ENCODE peak calls at places on chromosomes 1 and 21, in eight cellular contexts. D, I, N, T, Y, K, R and U are unnamed samples.

GRCh38 chr1:226438007-226438406 is 30.1 kb upstream of the PARP1 start:
- DNase-seq in D (no peak), I (no peak), N (peak; percentile 47), T (peak; percentile 18), Y (no peak), K (no peak), R (no peak), U (no peak)

GRCh38 chr1:7873801-7874795 is 21.2 kb upstream of the UTS2 start:
- DNase-seq in D (no peak), I (no peak), N (no peak), T (no peak), Y (no peak), K (no peak), R (no peak), U (no peak)

GRCh38 chr1:43524804-43525203 is 5.9 kb upstream of the PTPRF start:
- DNase-seq in D (peak; percentile 68), I (no peak), N (no peak), T (peak; percentile 99), Y (no peak), K (no peak), R (no peak), U (no peak)

GRCh38 chr1:91792393-91793032 is 93.4 kb downstream of the TGFBR3 start:
- DNase-seq in D (no peak), I (no peak), N (peak; percentile 58), T (no peak), Y (no peak), K (peak; percentile 33), R (no peak), U (peak; percentile 22)

GRCh38 chr1:172144445-172145060 is 275.9 kb upstream of the C1orf105 start:
- DNase-seq in D (peak; percentile 60), I (peak; percentile 84), N (no peak), T (peak; percentile 2), Y (no peak), K (no peak), R (peak; percentile 85), U (peak; percentile 95)

GRCh38 chr1:186374313-186375151 is 521 bp downstream of the TPR start:
- DNase-seq in D (peak; percentile 32), I (no peak), N (peak; percentile 57), T (peak; percentile 48), Y (peak; percentile 9), K (peak; percentile 41), R (peak; percentile 44), U (peak; percentile 4)

GRCh38 chr21:18460979-18461378 is 57.4 kb upstream of the TMPRSS15 start:
- DNase-seq in D (no peak), I (no peak), N (no peak), T (no peak), Y (no peak), K (no peak), R (no peak), U (no peak)

GRCh38 chr1:19203440-19203839 is 6.6 kb downstream of the UBR4 start:
- DNase-seq in D (no peak), I (no peak), N (no peak), T (peak; percentile 37), Y (no peak), K (no peak), R (peak; percentile 49), U (no peak)

GRCh38 chr1:177824508-177824982 is 145.3 kb downstream of the SEC16B start:
- DNase-seq in D (no peak), I (no peak), N (no peak), T (no peak), Y (no peak), K (no peak), R (no peak), U (no peak)

GRCh38 chr1:17520473-17521319 is 18.8 kb upstream of the ARHGEF10L start:
- DNase-seq in D (peak; percentile 51), I (no peak), N (no peak), T (no peak), Y (no peak), K (no peak), R (no peak), U (no peak)

GRCh38 chr1:182968846-182969734 is 16.1 kb upstream of the SHCBP1L start:
- DNase-seq in D (no peak), I (no peak), N (no peak), T (peak; percentile 33), Y (no peak), K (no peak), R (no peak), U (no peak)

GRCh38 chr21:37188825-37189224 is 78.3 kb downstream of the VPS26C start:
- DNase-seq in D (no peak), I (no peak), N (no peak), T (no peak), Y (no peak), K (no peak), R (no peak), U (no peak)

GRCh38 chr1:207240325-207241095 is 81.0 kb upstream of the CD55 start:
- DNase-seq in D (no peak), I (no peak), N (no peak), T (peak; percentile 52), Y (no peak), K (no peak), R (no peak), U (no peak)

GRCh38 chr1:27517907-27518718 is 28.1 kb upstream of the WASF2 start:
- DNase-seq in D (peak; percentile 93), I (no peak), N (no peak), T (peak; percentile 96), Y (no peak), K (no peak), R (no peak), U (no peak)

GRCh38 chr1:27517305-27517704 is 27.3 kb upstream of the WASF2 start:
- DNase-seq in D (peak; percentile 72), I (no peak), N (no peak), T (peak; percentile 80), Y (no peak), K (no peak), R (no peak), U (no peak)

GRCh38 chr1:27513958-27514357 is 24.0 kb upstream of the WASF2 start:
- DNase-seq in D (no peak), I (no peak), N (no peak), T (no peak), Y (no peak), K (no peak), R (no peak), U (no peak)

GRCh38 chr1:27513521-27513920 is 23.6 kb upstream of the WASF2 start:
- DNase-seq in D (no peak), I (no peak), N (no peak), T (no peak), Y (no peak), K (no peak), R (no peak), U (no peak)

DNA sequence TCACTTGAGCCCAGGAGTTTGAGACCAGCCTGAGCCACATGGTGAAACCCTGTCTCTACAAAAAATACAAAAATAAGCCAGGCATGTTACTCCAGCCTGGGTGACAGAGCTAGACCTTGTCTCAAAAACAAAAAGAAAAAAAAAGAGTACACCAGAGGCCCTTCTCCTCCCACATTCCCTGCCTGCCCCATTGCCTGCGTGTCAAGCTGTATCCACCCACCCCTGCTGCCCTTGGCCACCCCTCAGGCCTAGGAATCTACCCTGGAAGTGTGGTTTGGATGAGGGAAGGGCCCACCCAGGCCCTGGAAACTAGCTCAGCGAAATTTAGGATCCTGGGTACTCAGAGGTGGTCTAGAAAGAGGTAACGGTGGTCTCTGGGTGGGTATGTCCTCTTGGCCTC is 25.7 kb upstream of the WASF2 start:
- DNase-seq in D (no peak), I (no peak), N (no peak), T (no peak), Y (no peak), K (no peak), R (no peak), U (no peak)
- H3K4me1 ChIP-seq in D (peaks cover 6% of the 10 kb centered on the region), I (peaks cover 8% of the 10 kb centered on the region), N (peaks cover 4% of the 10 kb centered on the region), T (no peaks in the 10 kb centered on the region), Y (peaks cover 2% of the 10 kb centered on the region), K (peaks cover 32% of the 10 kb centered on the region), R (peaks cover 41% of the 10 kb centered on the region), U (peaks cover 22% of the 10 kb centered on the region)

DNA sequence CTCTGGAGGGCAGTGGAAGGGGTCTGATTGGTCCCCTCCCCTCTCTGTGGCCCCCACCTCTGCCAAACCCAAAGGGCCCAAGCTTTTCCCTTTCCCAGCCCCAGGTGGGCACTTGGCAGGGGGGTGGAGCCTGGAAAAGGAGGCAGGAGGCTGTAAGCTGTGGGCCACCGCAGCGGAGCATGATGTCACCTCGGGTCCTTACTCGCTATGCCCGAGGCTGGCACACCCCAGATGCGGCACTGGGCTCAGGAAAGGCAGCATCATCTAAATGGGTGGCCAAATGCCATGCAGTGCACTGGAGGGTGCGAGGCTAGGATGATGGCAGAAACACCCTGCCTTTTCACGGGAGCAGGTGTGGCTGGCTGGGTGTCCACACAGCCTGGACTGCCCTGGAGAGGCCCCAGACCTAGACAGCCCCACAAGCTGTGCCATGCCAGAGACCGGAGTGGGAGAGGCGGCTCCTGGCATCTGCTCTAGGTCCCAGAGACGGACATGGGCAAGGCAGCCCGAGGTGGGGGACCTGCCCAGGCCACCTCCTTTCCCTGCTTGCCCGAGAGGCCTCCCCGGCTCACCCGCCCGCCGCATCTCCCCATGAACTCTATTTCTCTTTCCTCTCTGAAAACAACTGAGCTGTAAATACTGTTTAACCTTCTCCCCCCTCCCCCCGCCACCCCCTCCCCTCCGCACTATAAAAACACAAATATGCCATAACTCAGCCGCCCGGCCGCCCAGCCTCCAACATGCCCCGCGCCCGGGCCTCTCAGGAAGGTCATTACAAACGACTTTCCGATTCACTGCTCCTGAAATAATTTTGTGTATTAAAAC is 124.7 kb downstream of the CASZ1 start:
- DNase-seq in D (no peak), I (no peak), N (no peak), T (no peak), Y (no peak), K (no peak), R (no peak), U (no peak)
- H3K4me1 ChIP-seq in D (peaks cover 21% of the 10 kb centered on the region), I (peaks cover 7% of the 10 kb centered on the region), N (no peaks in the 10 kb centered on the region), T (no peaks in the 10 kb centered on the region), Y (no peaks in the 10 kb centered on the region), K (peaks cover 47% of the 10 kb centered on the region), R (peaks cover 64% of the 10 kb centered on the region), U (peaks cover 23% of the 10 kb centered on the region)

DNA sequence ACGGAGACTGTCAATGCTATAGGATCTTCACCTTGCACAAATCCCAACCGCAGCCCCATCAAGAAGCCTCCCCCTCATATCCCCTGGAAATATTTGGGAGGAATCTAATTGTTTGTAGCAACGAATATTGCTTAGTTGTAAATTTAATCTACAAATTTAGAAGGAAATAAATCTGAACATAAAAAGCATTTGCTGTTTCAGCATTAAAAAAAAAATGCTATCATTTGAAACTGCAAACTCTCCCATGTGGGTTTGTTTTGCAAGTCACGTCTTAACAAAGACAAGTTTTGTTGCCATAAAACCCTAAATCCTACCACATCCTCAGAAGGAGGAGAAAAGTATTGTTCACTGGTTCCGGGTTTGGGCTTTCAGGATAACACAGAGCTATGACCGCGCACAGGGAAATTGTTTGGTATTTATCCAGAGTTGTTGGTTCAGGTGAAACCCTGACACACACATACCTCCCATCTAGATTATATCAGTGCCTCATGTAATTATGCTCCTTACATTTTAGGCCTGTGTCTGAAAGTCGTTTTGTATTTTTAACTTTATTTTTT is 279.6 kb downstream of the TM2D1 start:
- DNase-seq in D (peak; percentile 38), I (no peak), N (no peak), T (no peak), Y (no peak), K (no peak), R (no peak), U (no peak)
- H3K4me1 ChIP-seq in D (peaks cover 17% of the 10 kb centered on the region), I (peaks cover 6% of the 10 kb centered on the region), N (peaks cover 9% of the 10 kb centered on the region), T (peaks cover 11% of the 10 kb centered on the region), Y (no peaks in the 10 kb centered on the region), K (no peaks in the 10 kb centered on the region), R (peaks cover 80% of the 10 kb centered on the region), U (no peaks in the 10 kb centered on the region)

DNA sequence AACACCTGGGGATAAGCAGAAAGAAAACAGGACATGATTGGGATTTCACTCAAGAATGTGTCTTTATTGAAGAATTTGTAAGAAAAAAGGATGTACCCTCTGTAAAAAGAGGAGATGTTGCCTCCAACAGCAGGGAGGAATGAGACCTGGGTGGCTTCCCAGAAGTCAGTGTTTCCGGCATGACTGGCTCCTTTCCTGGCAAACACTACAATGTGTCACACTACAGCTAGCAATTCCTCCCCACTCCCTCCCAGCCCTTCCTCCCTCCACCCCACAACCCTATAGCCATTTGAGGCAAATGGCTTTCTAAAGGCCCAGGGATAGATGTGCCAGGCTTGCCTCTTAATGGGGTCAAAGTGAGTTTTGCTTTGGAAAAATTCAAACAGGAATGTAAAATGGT is 11.5 kb upstream of the COL8A2 start:
- DNase-seq in D (no peak), I (no peak), N (no peak), T (no peak), Y (no peak), K (no peak), R (peak; percentile 59), U (no peak)
- H3K4me1 ChIP-seq in D (no peaks in the 10 kb centered on the region), I (peaks cover 2% of the 10 kb centered on the region), N (peaks cover 3% of the 10 kb centered on the region), T (no peaks in the 10 kb centered on the region), Y (no peaks in the 10 kb centered on the region), K (no peaks in the 10 kb centered on the region), R (peaks cover 35% of the 10 kb centered on the region), U (peaks cover 8% of the 10 kb centered on the region)